ENCODE peak calls at places on chromosomes 13 and 19, in eight cellular contexts. One of them, this sample, is unnamed.

GRCh38 chr13:108780706-108781105 is 151.3 kb downstream of the MYO16 start:
- DNase-seq in H1: no peak
- DNase-seq in A549: no peak
- DNase-seq in K562: no peak
- DNase-seq in HepG2: no peak
- DNase-seq in HCT116: no peak
- DNase-seq in endothelial cell of umbilical vein: no peak
- DNase-seq in GM12878: no peak
- DNase-seq in this sample: no peak

GRCh38 chr19:12596927-12597548 is 13.6 kb downstream of the ZNF490 start:
- DNase-seq in H1: no peak
- DNase-seq in HepG2: no peak
- DNase-seq in HCT116: no peak
- DNase-seq in A549: no peak
- DNase-seq in endothelial cell of umbilical vein: no peak
- DNase-seq in GM12878: no peak
- DNase-seq in K562: no peak
- DNase-seq in this sample: no peak

GRCh38 chr19:12272980-12273901 is 21.4 kb downstream of the ZNF44 start:
- DNase-seq in GM12878: no peak
- DNase-seq in HCT116: no peak
- DNase-seq in H1: no peak
- DNase-seq in A549: no peak
- DNase-seq in K562: no peak
- DNase-seq in endothelial cell of umbilical vein: no peak
- DNase-seq in HepG2: no peak
- DNase-seq in this sample: no peak

GRCh38 chr19:10603873-10604459 is 16.9 kb upstream of the AP1M2 start:
- DNase-seq in GM12878: peak; percentile 70
- DNase-seq in H1: no peak
- DNase-seq in K562: no peak
- DNase-seq in endothelial cell of umbilical vein: peak; percentile 79
- DNase-seq in HCT116: no peak
- DNase-seq in HepG2: no peak
- DNase-seq in A549: no peak
- DNase-seq in this sample: peak; percentile 90

GRCh38 chr13:93169980-93170379 is 56.6 kb upstream of the GPC6 start:
- DNase-seq in K562: no peak
- DNase-seq in endothelial cell of umbilical vein: no peak
- DNase-seq in GM12878: no peak
- DNase-seq in HCT116: no peak
- DNase-seq in A549: peak; percentile 40
- DNase-seq in HepG2: peak; percentile 18
- DNase-seq in H1: no peak
- DNase-seq in this sample: no peak

GRCh38 chr19:29662604-29663404 is 2.5 kb upstream of the PLEKHF1 start:
- DNase-seq in HCT116: no peak
- DNase-seq in GM12878: no peak
- DNase-seq in HepG2: no peak
- DNase-seq in H1: no peak
- DNase-seq in K562: peak; percentile 46
- DNase-seq in endothelial cell of umbilical vein: peak; percentile 69
- DNase-seq in A549: peak; percentile 33
- DNase-seq in this sample: no peak

GRCh38 chr19:30419581-30420180 is 47.5 kb downstream of the ZNF536 start:
- DNase-seq in A549: no peak
- DNase-seq in GM12878: no peak
- DNase-seq in H1: peak; percentile 40
- DNase-seq in HCT116: no peak
- DNase-seq in K562: no peak
- DNase-seq in endothelial cell of umbilical vein: no peak
- DNase-seq in HepG2: no peak
- DNase-seq in this sample: no peak

GRCh38 chr19:2014731-2015610 is 543 bp downstream of the BTBD2 start:
- DNase-seq in endothelial cell of umbilical vein: no peak
- DNase-seq in HepG2: no peak
- DNase-seq in GM12878: no peak
- DNase-seq in K562: peak; percentile 88
- DNase-seq in HCT116: no peak
- DNase-seq in H1: no peak
- DNase-seq in A549: no peak
- DNase-seq in this sample: peak; percentile 44

GRCh38 chr19:4035582-4035981 is 28.0 kb downstream of the PIAS4 start:
- DNase-seq in A549: no peak
- DNase-seq in GM12878: no peak
- DNase-seq in H1: no peak
- DNase-seq in HepG2: no peak
- DNase-seq in endothelial cell of umbilical vein: no peak
- DNase-seq in HCT116: no peak
- DNase-seq in K562: no peak
- DNase-seq in this sample: peak; percentile 19

GRCh38 chr19:42121666-42122069 is 10.6 kb downstream of the POU2F2 start:
- DNase-seq in K562: no peak
- DNase-seq in A549: no peak
- DNase-seq in GM12878: peak; percentile 52
- DNase-seq in HepG2: no peak
- DNase-seq in HCT116: no peak
- DNase-seq in H1: no peak
- DNase-seq in endothelial cell of umbilical vein: peak; percentile 93
- DNase-seq in this sample: peak; percentile 89

GRCh38 chr19:1867359-1867724 is 4.0 kb upstream of the KLF16 start:
- DNase-seq in GM12878: no peak
- DNase-seq in K562: no peak
- DNase-seq in HepG2: no peak
- DNase-seq in endothelial cell of umbilical vein: no peak
- DNase-seq in HCT116: no peak
- DNase-seq in A549: no peak
- DNase-seq in H1: no peak
- DNase-seq in this sample: no peak

GRCh38 chr13:73578251-73578875 is 519.6 kb downstream of the KLF5 start:
- DNase-seq in K562: no peak
- DNase-seq in HCT116: no peak
- DNase-seq in H1: no peak
- DNase-seq in endothelial cell of umbilical vein: no peak
- DNase-seq in HepG2: no peak
- DNase-seq in GM12878: no peak
- DNase-seq in A549: no peak
- DNase-seq in this sample: no peak

GRCh38 chr13:80923907-80924306 is 583.0 kb upstream of the SPRY2 start:
- DNase-seq in HepG2: no peak
- DNase-seq in GM12878: no peak
- DNase-seq in endothelial cell of umbilical vein: peak; percentile 22
- DNase-seq in A549: no peak
- DNase-seq in H1: no peak
- DNase-seq in K562: no peak
- DNase-seq in HCT116: no peak
- DNase-seq in this sample: no peak

GRCh38 chr19:7710616-7711015 is 8.7 kb upstream of the FCER2 start:
- DNase-seq in GM12878: no peak
- DNase-seq in HCT116: no peak
- DNase-seq in endothelial cell of umbilical vein: no peak
- DNase-seq in H1: no peak
- DNase-seq in A549: no peak
- DNase-seq in K562: no peak
- DNase-seq in HepG2: no peak
- DNase-seq in this sample: no peak

GRCh38 chr19:51311388-51312257 is at the start of gene IGLON5:
- DNase-seq in GM12878: no peak
- DNase-seq in endothelial cell of umbilical vein: no peak
- DNase-seq in HepG2: no peak
- DNase-seq in A549: no peak
- DNase-seq in K562: peak; percentile 72
- DNase-seq in HCT116: no peak
- DNase-seq in H1: no peak
- DNase-seq in this sample: no peak

GRCh38 chr13:25905411-25906010 is 146.3 kb downstream of the SHISA2 start:
- DNase-seq in H1: no peak
- DNase-seq in A549: no peak
- DNase-seq in HepG2: no peak
- DNase-seq in endothelial cell of umbilical vein: peak; percentile 11
- DNase-seq in HCT116: no peak
- DNase-seq in GM12878: no peak
- DNase-seq in K562: no peak
- DNase-seq in this sample: no peak

GRCh38 chr13:68984688-68985319 is 1122.8 kb upstream of the ATXN8OS start:
- DNase-seq in HCT116: no peak
- DNase-seq in K562: peak; percentile 12
- DNase-seq in GM12878: no peak
- DNase-seq in H1: no peak
- DNase-seq in HepG2: no peak
- DNase-seq in A549: no peak
- DNase-seq in endothelial cell of umbilical vein: no peak
- DNase-seq in this sample: no peak
- TF ChIP-seq POLR2A in HCT116: no peak
- TF ChIP-seq POLR2A in K562: no peak
- TF ChIP-seq POLR2A in GM12878: no peak
- TF ChIP-seq POLR2A in H1: no peak
- TF ChIP-seq POLR2A in HepG2: no peak
- TF ChIP-seq POLR2A in A549: no peak
- TF ChIP-seq POLR2A in endothelial cell of umbilical vein: no peak
- TF ChIP-seq POLR2A in this sample: no peak

GRCh38 chr13:110063490-110063889 is 243.5 kb downstream of the COL4A1 start:
- DNase-seq in HepG2: no peak
- DNase-seq in H1: no peak
- DNase-seq in endothelial cell of umbilical vein: no peak
- DNase-seq in GM12878: no peak
- DNase-seq in A549: no peak
- DNase-seq in HCT116: no peak
- DNase-seq in K562: no peak
- DNase-seq in this sample: no peak

GRCh38 chr13:110064022-110064421 is 242.9 kb downstream of the COL4A1 start:
- DNase-seq in HCT116: no peak
- DNase-seq in endothelial cell of umbilical vein: no peak
- DNase-seq in H1: no peak
- DNase-seq in GM12878: no peak
- DNase-seq in HepG2: no peak
- DNase-seq in K562: no peak
- DNase-seq in A549: no peak
- DNase-seq in this sample: no peak

GRCh38 chr13:110061270-110061669 is 245.7 kb downstream of the COL4A1 start:
- DNase-seq in A549: no peak
- DNase-seq in GM12878: no peak
- DNase-seq in HCT116: no peak
- DNase-seq in H1: no peak
- DNase-seq in HepG2: no peak
- DNase-seq in endothelial cell of umbilical vein: no peak
- DNase-seq in K562: no peak
- DNase-seq in this sample: no peak

GRCh38 chr13:110062777-110063442 is 244.0 kb downstream of the COL4A1 start:
- DNase-seq in HCT116: no peak
- DNase-seq in A549: no peak
- DNase-seq in HepG2: no peak
- DNase-seq in K562: no peak
- DNase-seq in GM12878: no peak
- DNase-seq in H1: no peak
- DNase-seq in endothelial cell of umbilical vein: no peak
- DNase-seq in this sample: no peak

DNA sequence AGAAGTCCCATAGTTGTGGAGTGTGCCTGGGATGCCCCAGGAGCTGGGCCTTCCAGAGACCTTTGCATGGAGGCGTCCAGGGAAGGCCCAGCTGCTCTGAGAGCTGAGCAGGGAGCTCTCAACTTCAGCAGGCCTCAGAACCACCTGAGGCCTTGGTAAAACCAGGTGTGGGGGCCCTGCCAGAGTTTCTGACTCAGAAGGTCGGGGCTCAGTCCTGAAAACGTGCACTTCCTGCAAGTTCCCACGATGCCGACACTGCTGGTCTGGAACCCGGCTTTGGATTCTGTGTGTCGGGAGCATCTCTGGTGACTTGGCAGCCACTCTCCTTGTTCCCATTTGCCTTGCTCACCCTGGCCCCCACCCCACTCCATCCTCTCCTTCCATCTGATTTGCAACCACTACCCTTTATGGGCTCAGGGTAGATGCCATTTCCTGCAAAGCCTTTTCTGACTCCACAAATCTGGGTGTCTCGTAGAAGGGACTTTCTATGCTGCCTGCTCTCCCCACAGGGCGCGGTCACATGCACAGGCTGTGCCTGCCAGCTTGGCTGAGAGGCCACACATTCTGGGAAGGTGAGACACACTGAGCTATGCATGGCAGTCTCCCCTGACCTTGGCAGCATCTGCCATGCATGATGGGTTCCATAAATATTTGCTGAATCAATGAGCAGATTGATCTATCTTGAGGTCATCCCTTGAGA is 244.7 kb downstream of the COL4A1 start:
- DNase-seq in HepG2: no peak
- DNase-seq in A549: no peak
- DNase-seq in HCT116: no peak
- DNase-seq in K562: no peak
- DNase-seq in H1: no peak
- DNase-seq in endothelial cell of umbilical vein: no peak
- DNase-seq in GM12878: no peak
- DNase-seq in this sample: no peak
- TF ChIP-seq MAX in HepG2: no peak
- TF ChIP-seq MAX in A549: no peak
- TF ChIP-seq MAX in HCT116: no peak
- TF ChIP-seq MAX in K562: no peak
- TF ChIP-seq MAX in H1: no peak
- TF ChIP-seq MAX in endothelial cell of umbilical vein: no peak
- TF ChIP-seq MAX in GM12878: no peak
- TF ChIP-seq MAX in this sample: no peak

GRCh38 chr13:51589793-51590192 is 5.5 kb downstream of the WDFY2 start:
- DNase-seq in H1: no peak
- DNase-seq in endothelial cell of umbilical vein: peak; percentile 4
- DNase-seq in HepG2: no peak
- DNase-seq in HCT116: no peak
- DNase-seq in A549: no peak
- DNase-seq in K562: no peak
- DNase-seq in GM12878: no peak
- DNase-seq in this sample: no peak
- TF ChIP-seq POLR2A in H1: no peak
- TF ChIP-seq POLR2A in endothelial cell of umbilical vein: no peak
- TF ChIP-seq POLR2A in HepG2: no peak
- TF ChIP-seq POLR2A in HCT116: no peak
- TF ChIP-seq POLR2A in A549: no peak
- TF ChIP-seq POLR2A in K562: no peak
- TF ChIP-seq POLR2A in GM12878: no peak
- TF ChIP-seq POLR2A in this sample: no peak

DNA sequence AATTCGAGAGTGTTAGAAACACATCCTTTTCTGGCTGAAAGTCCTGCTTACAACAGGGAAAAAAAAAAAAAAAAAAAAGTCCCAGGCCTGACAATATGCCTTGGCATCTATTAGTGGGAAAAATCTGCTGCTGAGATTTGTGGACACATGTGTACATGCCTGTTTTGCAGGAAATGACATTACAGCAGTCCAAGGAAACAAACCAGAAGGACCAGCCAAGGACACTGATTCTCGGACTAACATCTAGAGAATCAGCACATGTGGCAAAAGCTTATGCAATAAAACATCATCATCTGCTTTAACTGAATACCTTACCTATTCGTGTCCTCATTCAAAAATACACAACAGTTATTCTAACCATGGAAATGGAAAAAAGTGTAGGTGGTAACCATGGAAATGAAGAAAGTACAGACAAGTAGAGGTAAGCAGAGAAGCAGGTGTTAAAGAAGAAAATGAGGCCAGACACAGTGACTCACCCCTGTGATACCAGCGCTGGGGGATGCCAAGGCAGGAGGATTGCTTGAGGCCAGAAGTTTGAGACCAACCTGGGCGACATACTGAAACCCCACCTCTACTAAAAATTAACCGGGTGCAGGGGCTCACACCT is 9.4 kb upstream of the DPY19L3 start:
- DNase-seq in HCT116: no peak
- DNase-seq in endothelial cell of umbilical vein: no peak
- DNase-seq in A549: no peak
- DNase-seq in GM12878: no peak
- DNase-seq in HepG2: no peak
- DNase-seq in K562: no peak
- DNase-seq in H1: no peak
- DNase-seq in this sample: no peak
- TF ChIP-seq MAX in HCT116: no peak
- TF ChIP-seq MAX in endothelial cell of umbilical vein: no peak
- TF ChIP-seq MAX in A549: no peak
- TF ChIP-seq MAX in GM12878: no peak
- TF ChIP-seq MAX in HepG2: no peak
- TF ChIP-seq MAX in K562: no peak
- TF ChIP-seq MAX in H1: no peak
- TF ChIP-seq MAX in this sample: no peak

This sample was measured in NB4.